ENCODE peak calls at places on chromosome 17, in nine cellular contexts. T is prostate gland; D is left ventricle myocardium inferior; Z is effector memory CD4-positive, alpha-beta T cell; I is spleen; K is GM23338; P is thoracic aorta; C is fibroblast of lung; J is mesendoderm. V is an unnamed sample. For H3K27me3, the result is how much of the 10 kb centered on the place peaks cover.

GRCh38 chr17:10844667-10845387 is 6.9 kb upstream of the PIRT start:
- DNase-seq in J (peak), D (peak), T (peak), P (peak), Z (peak), I (peak), K (peak), C (peak), V (peak)

GRCh38 chr17:34314279-34314678 is 5.0 kb upstream of the CCL8 start:
- DNase-seq in I (no peak), Z (no peak), C (no peak), D (no peak), T (no peak), P (no peak), K (no peak), J (no peak), V (peak)

GRCh38 chr17:45314761-45315549 is 1.9 kb downstream of the MAP3K14 start:
- DNase-seq in I (no peak), J (no peak), P (no peak), T (no peak), Z (no peak), C (no peak), K (no peak), D (no peak), V (no peak)

GRCh38 chr17:57266842-57267241 is 10.5 kb downstream of the MSI2 start:
- DNase-seq in Z (no peak), I (no peak), K (no peak), D (no peak), T (no peak), C (no peak), J (no peak), P (no peak), V (no peak)

GRCh38 chr17:44273607-44274006 is 5.7 kb upstream of the SLC4A1 start:
- DNase-seq in K (peak), J (peak), P (no peak), T (no peak), I (no peak), C (no peak), Z (no peak), D (no peak), V (no peak)

GRCh38 chr17:58913971-58914769 is 158.5 kb downstream of the PPM1E start:
- DNase-seq in C (peak), J (no peak), I (no peak), T (no peak), D (no peak), P (no peak), Z (no peak), K (no peak), V (no peak)

GRCh38 chr17:45708707-45709290 is 75.3 kb upstream of the CRHR1 start:
- DNase-seq in T (no peak), J (no peak), K (no peak), D (no peak), C (no peak), P (no peak), I (no peak), Z (no peak), V (no peak)

GRCh38 chr17:39701012-39701783 is 1.3 kb downstream of the ERBB2 start:
- DNase-seq in J (peak), I (no peak), K (peak), Z (no peak), D (no peak), C (no peak), P (no peak), T (no peak), V (no peak)

GRCh38 chr17:286571-286970 is 66.0 kb downstream of the RPH3AL start:
- DNase-seq in I (peak), C (no peak), P (no peak), D (no peak), K (no peak), T (no peak), J (no peak), Z (no peak), V (no peak)

GRCh38 chr17:45847747-45848146 is 3.1 kb downstream of the SPPL2C start:
- DNase-seq in T (no peak), Z (no peak), C (no peak), I (no peak), P (no peak), K (no peak), D (no peak), J (no peak), V (no peak)

GRCh38 chr17:39132192-39132600 is 19.2 kb downstream of the PLXDC1 start:
- DNase-seq in T (no peak), K (peak), D (no peak), J (peak), P (no peak), C (peak), Z (no peak), I (no peak), V (peak)

GRCh38 chr17:62891659-62892058 is 74.4 kb upstream of the TANC2 start:
- DNase-seq in Z (no peak), C (no peak), P (no peak), K (no peak), I (no peak), J (no peak), T (no peak), D (no peak), V (no peak)

GRCh38 chr17:1259910-1260389 is 10.3 kb upstream of the BHLHA9 start:
- DNase-seq in K (no peak), I (no peak), T (no peak), Z (no peak), C (no peak), D (no peak), P (no peak), J (no peak), V (no peak)

GRCh38 chr17:62995377-62995885 is 29.4 kb downstream of the TANC2 start:
- DNase-seq in Z (no peak), J (peak), P (no peak), T (no peak), I (no peak), C (peak), D (no peak), K (peak), V (peak)

GRCh38 chr17:59464246-59464645 is 101.2 kb upstream of the DHX40 start:
- DNase-seq in J (no peak), T (no peak), C (no peak), I (no peak), D (no peak), K (no peak), Z (no peak), P (no peak), V (no peak)

GRCh38 chr17:37476431-37477130 is 13.1 kb upstream of the DUSP14 start:
- DNase-seq in J (peak), I (no peak), P (no peak), T (peak), K (no peak), Z (no peak), C (peak), D (peak), V (peak)

GRCh38 chr17:27956601-27957445 is 63.7 kb upstream of the LYRM9 start:
- DNase-seq in I (no peak), D (no peak), T (no peak), C (peak), Z (no peak), J (peak), K (peak), P (no peak), V (no peak)

GRCh38 chr17:41870627-41871026 is 5.4 kb upstream of the KLHL11 start:
- DNase-seq in C (no peak), P (no peak), J (no peak), I (no peak), D (no peak), Z (no peak), K (no peak), T (peak), V (no peak)

GRCh38 chr17:10806863-10807262 is 3.0 kb upstream of the TMEM238L start:
- DNase-seq in K (no peak), T (no peak), I (no peak), Z (no peak), D (no peak), J (no peak), C (no peak), P (no peak), V (no peak)

GRCh38 chr17:29560306-29560705 is 6.5 kb downstream of the ABHD15 start:
- DNase-seq in J (no peak), P (no peak), D (no peak), T (no peak), C (no peak), I (peak), K (no peak), Z (no peak), V (no peak)

GRCh38 chr17:71287246-71287828 is 833.5 kb upstream of the SOX9 start:
- DNase-seq in Z (no peak), T (no peak), C (peak), I (no peak), K (peak), P (no peak), J (peak), D (no peak), V (peak)

GRCh38 chr17:77487677-77488530 is 347.1 kb downstream of the SEC14L1 start:
- DNase-seq in Z (no peak), D (peak), C (no peak), J (no peak), P (no peak), I (peak), T (no peak), K (no peak), V (no peak)

GRCh38 chr17:22267019-22267418 is 574.7 kb downstream of the KCNJ18 start:
- DNase-seq in K (no peak), D (no peak), P (no peak), C (no peak), J (no peak), Z (no peak), T (no peak), I (no peak), V (no peak)

GRCh38 chr17:22268912-22269220 is 576.5 kb downstream of the KCNJ18 start:
- DNase-seq in I (no peak), J (no peak), Z (no peak), K (no peak), C (no peak), T (no peak), D (no peak), P (no peak), V (no peak)

GRCh38 chr17:22268214-22268911 is 576.0 kb downstream of the KCNJ18 start:
- DNase-seq in P (no peak), J (no peak), I (peak), Z (no peak), K (no peak), C (no peak), D (no peak), T (no peak), V (peak)

GRCh38 chr17:22265807-22266206 is 573.5 kb downstream of the KCNJ18 start:
- DNase-seq in I (peak), C (no peak), K (no peak), P (no peak), D (no peak), J (no peak), T (no peak), Z (no peak), V (no peak)

GRCh38 chr17:22266231-22266630 is 573.9 kb downstream of the KCNJ18 start:
- DNase-seq in T (no peak), C (no peak), J (no peak), I (no peak), K (no peak), Z (no peak), P (no peak), D (no peak), V (peak)
- H3K4me3 ChIP-seq in T (no peak), C (no peak), J (no peak), I (no peak), K (no peak), Z (no peak), P (no peak), D (peak), V (peak)

DNA sequence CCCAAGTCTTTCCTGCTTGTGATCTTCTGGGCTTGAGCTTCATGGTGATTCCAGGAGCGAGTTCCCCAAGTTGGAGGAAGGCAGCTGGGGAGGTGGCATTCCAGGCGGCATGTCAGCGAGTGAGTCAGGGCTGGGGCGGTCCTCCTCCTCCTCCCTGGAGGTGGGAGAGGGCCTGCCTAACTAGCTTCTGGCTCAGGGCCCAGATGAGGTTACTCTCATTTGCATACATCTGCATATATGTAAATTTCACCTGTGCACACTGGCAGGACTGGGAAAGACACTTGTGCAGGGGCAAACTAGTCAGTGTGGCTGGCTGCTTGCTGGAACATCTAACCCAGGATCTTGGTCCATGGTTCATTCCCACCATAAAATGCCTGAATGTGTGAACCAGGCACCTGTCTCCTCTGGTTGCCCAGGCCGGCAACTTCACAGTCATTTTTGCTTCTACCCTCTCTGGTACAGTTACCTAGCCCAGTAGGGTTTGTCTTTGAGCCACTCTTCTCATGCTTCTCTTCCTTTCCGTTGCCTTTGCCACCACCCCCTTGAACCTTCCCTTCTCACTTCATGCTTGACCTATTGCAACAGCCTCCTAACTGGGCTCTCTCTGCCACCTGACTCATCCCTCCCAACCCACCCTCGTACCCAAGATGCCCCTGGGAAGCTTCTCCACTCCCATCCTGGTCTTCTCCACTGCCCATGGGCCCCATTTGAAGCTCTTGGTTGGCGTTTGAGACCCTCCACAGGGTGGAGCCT is 9.6 kb upstream of the DLX4 start:
- DNase-seq in P (no peak), D (no peak), Z (no peak), C (peak), J (peak), T (no peak), K (peak), I (no peak), V (peak)
- H3K27me3 ChIP-seq in P (under half), D (half or more), Z (under half), C (under half), J (under half), T (under half), K (under half), I (under half), V (under half)

GRCh38 chr17:49497147-49498036 is 2.3 kb downstream of the NGFR start:
- DNase-seq in K (peak), Z (no peak), T (peak), J (peak), P (peak), I (no peak), C (peak), D (peak), V (peak)

GRCh38 chr17:49495842-49496182 is 719 bp downstream of the NGFR start:
- DNase-seq in Z (no peak), K (peak), I (no peak), J (no peak), C (no peak), P (no peak), T (no peak), D (no peak), V (no peak)

GRCh38 chr17:49498037-49498615 is 3.0 kb downstream of the NGFR start:
- DNase-seq in I (no peak), K (peak), P (no peak), J (peak), T (no peak), Z (no peak), C (no peak), D (no peak), V (no peak)

GRCh38 chr17:49496183-49496865 is 1.2 kb downstream of the NGFR start:
- DNase-seq in T (peak), D (peak), P (peak), I (peak), K (peak), C (peak), Z (peak), J (peak), V (peak)

GRCh38 chr17:49496866-49497146 is 1.7 kb downstream of the NGFR start:
- DNase-seq in J (no peak), K (no peak), D (no peak), I (no peak), C (no peak), P (no peak), Z (no peak), T (no peak), V (no peak)
- H3K4me3 ChIP-seq in J (peak), K (peak), D (peak), I (peak), C (no peak), P (peak), Z (peak), T (peak), V (peak)

GRCh38 chr17:47730681-47731080 is 2.4 kb upstream of the TBX21 start:
- DNase-seq in Z (no peak), D (no peak), C (no peak), T (no peak), I (peak), P (no peak), K (no peak), J (no peak), V (no peak)
- H3K27me3 ChIP-seq in Z (under half), D (half or more), C (half or more), T (under half), I (under half), P (under half), K (half or more), J (under half), V (under half)

DNA sequence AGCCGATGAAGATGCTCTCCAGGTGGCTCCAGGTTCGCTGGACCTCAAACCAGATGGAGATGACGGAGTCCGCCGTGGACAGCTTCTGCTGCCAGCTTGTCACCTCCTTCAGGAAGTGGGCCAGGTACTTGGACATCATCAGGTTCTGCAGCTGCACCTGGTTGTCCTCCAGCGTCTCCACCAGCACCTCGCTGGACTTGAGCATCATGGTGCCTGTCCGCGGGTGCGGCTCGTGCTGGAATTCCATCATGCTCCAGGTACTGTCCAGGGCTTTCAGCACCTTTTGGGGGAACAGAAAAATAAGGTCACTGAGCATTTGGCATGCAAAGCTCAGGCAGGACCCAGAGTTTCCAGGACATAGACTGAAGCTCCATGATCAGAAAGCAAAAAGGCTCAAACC is 69.7 kb downstream of the DNAH17 start:
- DNase-seq in I (peak), Z (no peak), K (no peak), T (no peak), J (no peak), D (no peak), C (no peak), P (no peak), V (no peak)
- H3K4me3 ChIP-seq in I (no peak), Z (no peak), K (no peak), T (no peak), J (no peak), D (no peak), C (no peak), P (no peak), V (no peak)

GRCh38 chr17:64780096-64781012 is 118.2 kb upstream of the SMURF2 start:
- DNase-seq in C (peak), T (peak), Z (peak), J (peak), P (no peak), K (peak), I (peak), D (peak), V (no peak)
- H3K27me3 ChIP-seq in C (under half), T (under half), Z (under half), J (under half), P (under half), K (half or more), I (under half), D (half or more), V (under half)

DNA sequence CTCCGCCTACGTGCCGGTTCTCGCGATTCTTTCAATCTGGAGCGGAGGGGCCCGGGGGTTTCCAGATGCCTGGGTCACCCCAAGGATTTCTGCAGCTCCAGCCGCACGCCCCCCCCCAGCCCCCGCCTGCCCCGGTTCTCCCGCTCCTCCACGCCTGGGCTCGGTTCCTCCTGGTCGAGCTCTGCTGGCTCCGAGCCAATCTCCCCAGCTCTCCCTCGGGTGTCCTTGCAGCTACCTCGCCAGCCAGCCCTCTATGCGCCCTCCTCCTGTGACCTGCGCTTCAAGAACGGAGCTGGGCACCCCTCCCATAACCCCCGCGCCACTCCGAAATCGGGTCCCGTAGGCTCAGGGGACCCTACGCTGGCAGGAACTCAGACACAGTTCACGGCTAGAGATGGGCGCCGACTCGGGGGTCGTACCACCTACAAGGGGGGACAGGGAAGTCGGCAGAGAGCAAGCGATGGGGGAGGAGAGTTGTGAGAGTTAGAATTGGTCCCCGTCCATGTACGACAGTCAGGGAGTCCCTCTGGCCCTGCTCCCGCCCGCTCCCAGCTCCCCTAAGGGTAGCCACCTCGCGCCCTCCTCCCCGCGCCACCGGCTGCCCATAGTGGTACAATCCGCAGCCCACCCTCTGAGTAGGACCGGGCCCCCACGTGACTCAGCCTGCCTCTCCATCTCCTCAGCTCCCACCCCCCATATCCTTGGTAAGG is 956 bp downstream of the FGF11 start:
- DNase-seq in P (no peak), I (peak), C (no peak), T (peak), K (peak), J (peak), Z (no peak), D (peak), V (no peak)
- H3K4me3 ChIP-seq in P (peak), I (peak), C (peak), T (peak), K (peak), J (peak), Z (peak), D (peak), V (no peak)

DNA sequence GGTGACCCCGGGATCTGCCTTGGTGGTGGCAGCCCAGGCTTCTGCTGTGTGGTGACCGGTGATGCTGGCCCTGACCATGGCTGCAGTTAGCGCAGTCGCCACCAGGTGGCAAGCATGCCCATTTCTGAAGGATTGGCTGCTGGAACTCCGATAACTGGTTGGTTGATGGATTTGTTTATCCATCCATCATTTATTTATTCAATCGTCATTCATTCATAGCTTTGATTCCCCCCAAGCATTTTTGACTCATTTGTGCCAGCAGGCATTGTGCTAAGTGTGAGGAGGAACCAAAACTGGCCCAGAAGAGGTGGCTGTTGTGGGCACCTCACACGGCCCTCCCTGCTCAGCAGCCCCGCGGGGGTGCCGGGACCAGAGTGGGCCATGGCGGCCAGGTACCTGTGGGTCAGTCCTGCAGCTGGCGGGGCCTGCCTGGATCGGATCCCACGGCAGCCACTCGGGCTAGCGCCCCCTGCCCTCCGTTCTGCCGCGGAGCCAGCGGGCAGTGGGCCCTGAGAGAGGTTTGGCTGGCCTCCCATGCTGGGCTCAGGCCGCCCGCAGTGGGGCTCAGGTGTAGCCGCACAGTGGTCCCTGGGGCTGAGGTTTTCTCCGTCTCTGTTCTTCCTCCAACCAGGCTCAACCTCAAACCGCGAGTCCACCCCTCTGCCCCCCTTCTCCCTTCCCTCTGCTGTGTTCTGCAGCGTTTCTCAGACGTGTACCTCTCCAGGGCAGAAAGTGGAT is 28.8 kb upstream of the ITGA3 start:
- DNase-seq in Z (peak), J (peak), K (peak), T (peak), P (no peak), C (peak), D (peak), I (peak), V (peak)
- H3K27me3 ChIP-seq in Z (under half), J (under half), K (under half), T (under half), P (under half), C (under half), D (under half), I (under half), V (under half)

V was measured in MG63.